ENCODE peak calls at places on chromosomes 13 and 19, in nine cellular contexts. One of them, this sample, is unnamed.

GRCh38 chr13:106083620-106084350 is 451.7 kb downstream of the EFNB2 start:
- DNase-seq in fibroblast of lung: peak
- DNase-seq in NCI-H2081: no peak
- DNase-seq in endodermal cell: peak
- DNase-seq in stimulated activated CD8-positive, alpha-beta memory T cell treated with anti-CD3 and anti-CD28 coated beads, Interleukin-7, amount 100 ng/mL, for 1 hour: no peak
- DNase-seq in AG09309: no peak
- DNase-seq in NCI-H774: no peak
- DNase-seq in T47D: peak
- DNase-seq in stimulated activated CD4-positive, alpha-beta T cell treated with anti-CD3 and anti-CD28 coated beads, Interleukin-15, amount 100 ng/mL, for 1 hour: no peak
- DNase-seq in this sample: no peak

GRCh38 chr13:91375119-91375729 is 23.2 kb upstream of the GPC5 start:
- DNase-seq in fibroblast of lung: no peak
- DNase-seq in NCI-H2081: no peak
- DNase-seq in endodermal cell: no peak
- DNase-seq in stimulated activated CD8-positive, alpha-beta memory T cell treated with anti-CD3 and anti-CD28 coated beads, Interleukin-7, amount 100 ng/mL, for 1 hour: no peak
- DNase-seq in AG09309: no peak
- DNase-seq in NCI-H774: no peak
- DNase-seq in T47D: peak
- DNase-seq in stimulated activated CD4-positive, alpha-beta T cell treated with anti-CD3 and anti-CD28 coated beads, Interleukin-15, amount 100 ng/mL, for 1 hour: no peak
- DNase-seq in this sample: no peak

GRCh38 chr19:21101511-21102242 is 19.7 kb downstream of the ZNF714 start:
- DNase-seq in fibroblast of lung: peak
- DNase-seq in NCI-H2081: no peak
- DNase-seq in endodermal cell: no peak
- DNase-seq in stimulated activated CD8-positive, alpha-beta memory T cell treated with anti-CD3 and anti-CD28 coated beads, Interleukin-7, amount 100 ng/mL, for 1 hour: no peak
- DNase-seq in AG09309: no peak
- DNase-seq in NCI-H774: no peak
- DNase-seq in T47D: no peak
- DNase-seq in stimulated activated CD4-positive, alpha-beta T cell treated with anti-CD3 and anti-CD28 coated beads, Interleukin-15, amount 100 ng/mL, for 1 hour: no peak
- DNase-seq in this sample: no peak

GRCh38 chr19:31946491-31946890 is 398.9 kb upstream of the ZNF507 start:
- DNase-seq in fibroblast of lung: no peak
- DNase-seq in NCI-H2081: no peak
- DNase-seq in endodermal cell: peak
- DNase-seq in stimulated activated CD8-positive, alpha-beta memory T cell treated with anti-CD3 and anti-CD28 coated beads, Interleukin-7, amount 100 ng/mL, for 1 hour: no peak
- DNase-seq in AG09309: no peak
- DNase-seq in NCI-H774: no peak
- DNase-seq in T47D: no peak
- DNase-seq in stimulated activated CD4-positive, alpha-beta T cell treated with anti-CD3 and anti-CD28 coated beads, Interleukin-15, amount 100 ng/mL, for 1 hour: no peak
- DNase-seq in this sample: no peak

GRCh38 chr13:35598790-35599369 is 122.4 kb upstream of the MAB21L1 start:
- DNase-seq in fibroblast of lung: peak
- DNase-seq in NCI-H2081: no peak
- DNase-seq in endodermal cell: no peak
- DNase-seq in stimulated activated CD8-positive, alpha-beta memory T cell treated with anti-CD3 and anti-CD28 coated beads, Interleukin-7, amount 100 ng/mL, for 1 hour: no peak
- DNase-seq in AG09309: no peak
- DNase-seq in NCI-H774: no peak
- DNase-seq in T47D: no peak
- DNase-seq in stimulated activated CD4-positive, alpha-beta T cell treated with anti-CD3 and anti-CD28 coated beads, Interleukin-15, amount 100 ng/mL, for 1 hour: no peak
- DNase-seq in this sample: no peak

GRCh38 chr13:73158851-73159250 is 100.0 kb downstream of the KLF5 start:
- DNase-seq in fibroblast of lung: peak
- DNase-seq in NCI-H2081: no peak
- DNase-seq in endodermal cell: no peak
- DNase-seq in stimulated activated CD8-positive, alpha-beta memory T cell treated with anti-CD3 and anti-CD28 coated beads, Interleukin-7, amount 100 ng/mL, for 1 hour: no peak
- DNase-seq in AG09309: no peak
- DNase-seq in NCI-H774: no peak
- DNase-seq in T47D: no peak
- DNase-seq in stimulated activated CD4-positive, alpha-beta T cell treated with anti-CD3 and anti-CD28 coated beads, Interleukin-15, amount 100 ng/mL, for 1 hour: no peak
- DNase-seq in this sample: no peak

GRCh38 chr13:95360464-95361097 is 59.3 kb upstream of the ABCC4 start:
- DNase-seq in fibroblast of lung: peak
- DNase-seq in NCI-H2081: no peak
- DNase-seq in endodermal cell: peak
- DNase-seq in stimulated activated CD8-positive, alpha-beta memory T cell treated with anti-CD3 and anti-CD28 coated beads, Interleukin-7, amount 100 ng/mL, for 1 hour: no peak
- DNase-seq in AG09309: no peak
- DNase-seq in NCI-H774: no peak
- DNase-seq in T47D: no peak
- DNase-seq in stimulated activated CD4-positive, alpha-beta T cell treated with anti-CD3 and anti-CD28 coated beads, Interleukin-15, amount 100 ng/mL, for 1 hour: no peak
- DNase-seq in this sample: no peak

GRCh38 chr13:110369400-110369799 is 62.3 kb downstream of the COL4A2 start:
- DNase-seq in fibroblast of lung: no peak
- DNase-seq in NCI-H2081: no peak
- DNase-seq in endodermal cell: no peak
- DNase-seq in stimulated activated CD8-positive, alpha-beta memory T cell treated with anti-CD3 and anti-CD28 coated beads, Interleukin-7, amount 100 ng/mL, for 1 hour: no peak
- DNase-seq in AG09309: no peak
- DNase-seq in NCI-H774: no peak
- DNase-seq in T47D: no peak
- DNase-seq in stimulated activated CD4-positive, alpha-beta T cell treated with anti-CD3 and anti-CD28 coated beads, Interleukin-15, amount 100 ng/mL, for 1 hour: no peak
- DNase-seq in this sample: no peak

GRCh38 chr19:39970424-39970673 is 616 bp upstream of the PSMC4 start:
- DNase-seq in fibroblast of lung: no peak
- DNase-seq in NCI-H2081: peak
- DNase-seq in endodermal cell: no peak
- DNase-seq in stimulated activated CD8-positive, alpha-beta memory T cell treated with anti-CD3 and anti-CD28 coated beads, Interleukin-7, amount 100 ng/mL, for 1 hour: no peak
- DNase-seq in AG09309: no peak
- DNase-seq in NCI-H774: no peak
- DNase-seq in T47D: no peak
- DNase-seq in stimulated activated CD4-positive, alpha-beta T cell treated with anti-CD3 and anti-CD28 coated beads, Interleukin-15, amount 100 ng/mL, for 1 hour: no peak
- DNase-seq in this sample: no peak

GRCh38 chr19:6443986-6444385 is 10.4 kb upstream of the SLC25A41 start:
- DNase-seq in fibroblast of lung: no peak
- DNase-seq in NCI-H2081: no peak
- DNase-seq in endodermal cell: no peak
- DNase-seq in stimulated activated CD8-positive, alpha-beta memory T cell treated with anti-CD3 and anti-CD28 coated beads, Interleukin-7, amount 100 ng/mL, for 1 hour: no peak
- DNase-seq in AG09309: no peak
- DNase-seq in NCI-H774: no peak
- DNase-seq in T47D: no peak
- DNase-seq in stimulated activated CD4-positive, alpha-beta T cell treated with anti-CD3 and anti-CD28 coated beads, Interleukin-15, amount 100 ng/mL, for 1 hour: no peak
- DNase-seq in this sample: no peak

GRCh38 chr13:97134364-97135095 is 87.6 kb upstream of the MBNL2 start:
- DNase-seq in fibroblast of lung: peak
- DNase-seq in NCI-H2081: no peak
- DNase-seq in endodermal cell: no peak
- DNase-seq in stimulated activated CD8-positive, alpha-beta memory T cell treated with anti-CD3 and anti-CD28 coated beads, Interleukin-7, amount 100 ng/mL, for 1 hour: no peak
- DNase-seq in AG09309: no peak
- DNase-seq in NCI-H774: no peak
- DNase-seq in T47D: no peak
- DNase-seq in stimulated activated CD4-positive, alpha-beta T cell treated with anti-CD3 and anti-CD28 coated beads, Interleukin-15, amount 100 ng/mL, for 1 hour: no peak
- DNase-seq in this sample: no peak

GRCh38 chr13:102680842-102681725 is 13.8 kb downstream of the METTL21C start:
- DNase-seq in fibroblast of lung: peak
- DNase-seq in NCI-H2081: no peak
- DNase-seq in endodermal cell: no peak
- DNase-seq in stimulated activated CD8-positive, alpha-beta memory T cell treated with anti-CD3 and anti-CD28 coated beads, Interleukin-7, amount 100 ng/mL, for 1 hour: no peak
- DNase-seq in AG09309: no peak
- DNase-seq in NCI-H774: no peak
- DNase-seq in T47D: no peak
- DNase-seq in stimulated activated CD4-positive, alpha-beta T cell treated with anti-CD3 and anti-CD28 coated beads, Interleukin-15, amount 100 ng/mL, for 1 hour: no peak
- DNase-seq in this sample: no peak

This sample was measured in skeletal muscle cell.